ENCODE peak calls at places on chromosomes 11 and 22, in eight cellular contexts. C is body of pancreas; U is endothelial cell of umbilical vein; T is OCI-LY7; D is CD8-positive, alpha-beta memory T cell; B is mucosa of descending colon; A is effector memory CD4-positive, alpha-beta T cell; W is psoas muscle. L is an unnamed sample. For H3K9me3, the result is how much of the 10 kb centered on the place peaks cover.

GRCh38 chr22:28989484-28989883 is 72.1 kb downstream of the C22orf31 start:
- DNase-seq in C (no peak), U (no peak), T (no peak), D (no peak), B (no peak), A (no peak), W (no peak), L (no peak)

GRCh38 chr11:125345706-125346561 is 150.1 kb downstream of the FEZ1 start:
- DNase-seq in C (peak), U (peak), T (peak), D (no peak), B (peak), A (peak), W (peak), L (peak)

GRCh38 chr11:11786234-11786633 is 55.5 kb upstream of the USP47 start:
- DNase-seq in C (no peak), U (no peak), T (no peak), D (no peak), B (no peak), A (no peak), W (no peak), L (no peak)

GRCh38 chr11:36131719-36132349 is 157.4 kb downstream of the COMMD9 start:
- DNase-seq in C (peak), U (peak), T (peak), D (no peak), B (peak), A (no peak), W (peak), L (no peak)

GRCh38 chr11:86162257-86162656 is 82.3 kb upstream of the EED start:
- DNase-seq in C (no peak), U (peak), T (no peak), D (no peak), B (peak), A (no peak), W (peak), L (peak)

GRCh38 chr11:118615282-118615979 is 8.0 kb downstream of the PHLDB1 start:
- DNase-seq in C (no peak), U (no peak), T (no peak), D (no peak), B (no peak), A (no peak), W (peak), L (no peak)

GRCh38 chr22:39530136-39530535 is 2.4 kb downstream of the RPS19BP1 start:
- DNase-seq in C (no peak), U (no peak), T (no peak), D (no peak), B (no peak), A (no peak), W (no peak), L (no peak)

GRCh38 chr11:111634981-111635705 is 32.9 kb downstream of the SIK2 start:
- DNase-seq in C (no peak), U (peak), T (no peak), D (no peak), B (no peak), A (no peak), W (no peak), L (no peak)

GRCh38 chr22:23786261-23786710 is 480 bp upstream of the SMARCB1 start:
- DNase-seq in C (no peak), U (no peak), T (peak), D (no peak), B (no peak), A (no peak), W (no peak), L (no peak)

GRCh38 chr11:66868726-66869291 is 11.9 kb downstream of the LRFN4 start:
- DNase-seq in C (peak), U (no peak), T (peak), D (peak), B (peak), A (peak), W (no peak), L (peak)

GRCh38 chr11:72720047-72720446 is 32.2 kb downstream of the ARAP1 start:
- DNase-seq in C (no peak), U (no peak), T (no peak), D (no peak), B (no peak), A (no peak), W (peak), L (no peak)

GRCh38 chr11:126307706-126308105 is 3.8 kb downstream of the DCPS start:
- DNase-seq in C (no peak), U (peak), T (peak), D (no peak), B (no peak), A (no peak), W (no peak), L (no peak)

GRCh38 chr22:27581688-27582087 is 219.9 kb downstream of the MN1 start:
- DNase-seq in C (peak), U (no peak), T (no peak), D (no peak), B (peak), A (no peak), W (peak), L (peak)

GRCh38 chr11:123478352-123478986 is 48.4 kb downstream of the GRAMD1B start:
- DNase-seq in C (peak), U (peak), T (peak), D (peak), B (peak), A (peak), W (peak), L (peak)

GRCh38 chr22:37933711-37934376 is 19.6 kb downstream of the C22orf23 start:
- DNase-seq in C (peak), U (peak), T (peak), D (peak), B (peak), A (peak), W (peak), L (peak)

GRCh38 chr11:27401760-27402316 is 38.8 kb upstream of the CCDC34 start:
- DNase-seq in C (no peak), U (no peak), T (no peak), D (no peak), B (no peak), A (no peak), W (no peak), L (no peak)

GRCh38 chr11:78659326-78660319 is 85.0 kb upstream of the NARS2 start:
- DNase-seq in C (no peak), U (no peak), T (no peak), D (no peak), B (no peak), A (no peak), W (no peak), L (no peak)

GRCh38 chr11:19530505-19530904 is 182.1 kb upstream of the NAV2 start:
- DNase-seq in C (no peak), U (no peak), T (no peak), D (no peak), B (peak), A (no peak), W (no peak), L (no peak)

GRCh38 chr11:100354736-100355135 is 332.4 kb upstream of the ARHGAP42 start:
- DNase-seq in C (no peak), U (no peak), T (no peak), D (no peak), B (no peak), A (no peak), W (no peak), L (no peak)

GRCh38 chr22:46078241-46079092 is 71.9 kb upstream of the PPARA start:
- DNase-seq in C (peak), U (no peak), T (no peak), D (peak), B (no peak), A (no peak), W (peak), L (no peak)

GRCh38 chr22:20956258-20957117 is 10.6 kb upstream of the AIFM3 start:
- DNase-seq in C (peak), U (no peak), T (no peak), D (no peak), B (peak), A (no peak), W (peak), L (peak)

GRCh38 chr11:66637557-66638176 is 836 bp upstream of the RBM4 start:
- DNase-seq in C (no peak), U (no peak), T (no peak), D (no peak), B (no peak), A (no peak), W (no peak), L (no peak)

GRCh38 chr11:47590026-47590861 is 3.8 kb downstream of the FAM180B start:
- DNase-seq in C (no peak), U (peak), T (no peak), D (no peak), B (no peak), A (no peak), W (no peak), L (no peak)

GRCh38 chr11:9760180-9760550 is 96.3 kb downstream of the SWAP70 start:
- DNase-seq in C (peak), U (no peak), T (no peak), D (no peak), B (peak), A (no peak), W (peak), L (peak)

GRCh38 chr22:50302041-50302541 is 5.4 kb downstream of the PLXNB2 start:
- DNase-seq in C (no peak), U (no peak), T (no peak), D (no peak), B (no peak), A (no peak), W (no peak), L (no peak)

GRCh38 chr11:65822760-65823528 is 10.8 kb upstream of the SNX32 start:
- DNase-seq in C (peak), U (no peak), T (no peak), D (no peak), B (peak), A (no peak), W (no peak), L (peak)

GRCh38 chr11:112310867-112311266 is 50.2 kb upstream of the PLET1 start:
- DNase-seq in C (no peak), U (no peak), T (no peak), D (no peak), B (no peak), A (no peak), W (no peak), L (no peak)

GRCh38 chr22:20422965-20423635 is 14.5 kb downstream of the SCARF2 start:
- DNase-seq in C (peak), U (no peak), T (no peak), D (peak), B (no peak), A (no peak), W (peak), L (no peak)

GRCh38 chr22:22616636-22617035 is 27.8 kb upstream of the GGTLC2 start:
- DNase-seq in C (no peak), U (no peak), T (peak), D (no peak), B (no peak), A (no peak), W (no peak), L (no peak)

GRCh38 chr11:78714539-78714938 is 139.9 kb upstream of the NARS2 start:
- DNase-seq in C (no peak), U (no peak), T (no peak), D (no peak), B (peak), A (no peak), W (no peak), L (no peak)

GRCh38 chr11:128210148-128210940 is 377.0 kb downstream of the ETS1 start:
- DNase-seq in C (no peak), U (peak), T (no peak), D (no peak), B (peak), A (no peak), W (no peak), L (peak)

GRCh38 chr11:102812188-102812587 is 14.2 kb upstream of the MMP1 start:
- DNase-seq in C (no peak), U (no peak), T (no peak), D (no peak), B (no peak), A (no peak), W (no peak), L (no peak)

GRCh38 chr22:43230983-43231723 is 44.2 kb upstream of the TTLL12 start:
- DNase-seq in C (peak), U (peak), T (peak), D (peak), B (peak), A (peak), W (peak), L (peak)

GRCh38 chr11:44593194-44593593 is 27.7 kb downstream of the CD82 start:
- DNase-seq in C (no peak), U (no peak), T (no peak), D (no peak), B (no peak), A (no peak), W (peak), L (no peak)

GRCh38 chr11:1090600-1091331 is 16.1 kb downstream of the MUC2 start:
- DNase-seq in C (no peak), U (no peak), T (no peak), D (peak), B (no peak), A (no peak), W (no peak), L (peak)
- H3K9me3 ChIP-seq in C (under half), U (under half), T (under half), D (under half), B (under half), A (under half), W (under half), L (under half)

GRCh38 chr11:28822596-28822995 is 714.4 kb downstream of the METTL15 start:
- DNase-seq in C (no peak), U (no peak), T (no peak), D (no peak), B (no peak), A (no peak), W (no peak), L (no peak)

GRCh38 chr11:28826807-28827206 is 718.6 kb downstream of the METTL15 start:
- DNase-seq in C (no peak), U (no peak), T (no peak), D (no peak), B (no peak), A (no peak), W (no peak), L (no peak)
- H3K9me3 ChIP-seq in C (under half), U (under half), T (under half), D (under half), B (under half), A (under half), W (under half), L (under half)

GRCh38 chr22:47236718-47237117 is 474.3 kb downstream of the TBC1D22A start:
- DNase-seq in C (no peak), U (no peak), T (no peak), D (no peak), B (no peak), A (no peak), W (no peak), L (no peak)

GRCh38 chr22:47231759-47232158 is 469.3 kb downstream of the TBC1D22A start:
- DNase-seq in C (no peak), U (no peak), T (no peak), D (no peak), B (no peak), A (no peak), W (no peak), L (no peak)

GRCh38 chr22:47232197-47232596 is 469.7 kb downstream of the TBC1D22A start:
- DNase-seq in C (no peak), U (no peak), T (no peak), D (no peak), B (no peak), A (no peak), W (no peak), L (no peak)

GRCh38 chr22:47233316-47234243 is 471.1 kb downstream of the TBC1D22A start:
- DNase-seq in C (no peak), U (no peak), T (no peak), D (no peak), B (no peak), A (no peak), W (no peak), L (no peak)

DNA sequence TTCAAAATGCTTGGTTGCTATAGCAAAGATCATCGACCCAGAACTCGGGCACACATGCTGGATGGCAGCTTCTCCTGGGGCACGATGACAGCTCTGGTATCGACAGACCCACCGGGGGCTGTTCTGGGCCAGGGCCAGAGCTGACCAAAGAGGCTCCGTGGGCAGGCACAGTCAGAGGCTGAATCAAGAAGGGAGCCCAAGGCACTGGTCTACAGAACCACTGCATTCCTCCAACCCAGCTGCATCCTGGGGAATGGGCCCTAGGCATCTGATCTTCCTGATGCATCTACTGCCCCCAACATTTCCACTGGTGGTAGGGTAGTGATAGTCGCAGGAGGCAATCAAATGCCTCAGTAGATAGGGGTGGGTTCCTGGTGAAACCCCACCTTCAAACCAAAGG is 470.3 kb downstream of the TBC1D22A start:
- DNase-seq in C (no peak), U (no peak), T (no peak), D (no peak), B (no peak), A (no peak), W (no peak), L (peak)
- H3K9me3 ChIP-seq in C (under half), U (under half), T (under half), D (under half), B (under half), A (under half), W (under half), L (under half)

GRCh38 chr11:2662430-2663299 is 37.1 kb downstream of the KCNQ1OT1 start:
- DNase-seq in C (no peak), U (no peak), T (no peak), D (no peak), B (no peak), A (no peak), W (no peak), L (peak)

GRCh38 chr11:2663915-2664314 is 35.9 kb downstream of the KCNQ1OT1 start:
- DNase-seq in C (no peak), U (no peak), T (no peak), D (no peak), B (no peak), A (no peak), W (no peak), L (no peak)

GRCh38 chr11:2662024-2662312 is 37.8 kb downstream of the KCNQ1OT1 start:
- DNase-seq in C (no peak), U (no peak), T (no peak), D (no peak), B (no peak), A (no peak), W (no peak), L (no peak)

GRCh38 chr11:2664331-2664730 is 35.5 kb downstream of the KCNQ1OT1 start:
- DNase-seq in C (no peak), U (no peak), T (no peak), D (no peak), B (no peak), A (no peak), W (no peak), L (peak)

GRCh38 chr11:2663506-2663905 is 36.3 kb downstream of the KCNQ1OT1 start:
- DNase-seq in C (no peak), U (no peak), T (no peak), D (no peak), B (no peak), A (no peak), W (no peak), L (peak)
- H3K9me3 ChIP-seq in C (under half), U (under half), T (under half), D (under half), B (under half), A (under half), W (under half), L (under half)

L was measured in Peyer's patch.